ENCODE peak calls at places on chromosomes 11 and 22, in five cellular contexts. G, J, W, B and R are unnamed samples.

GRCh38 chr11:7657306-7658025 is 15.8 kb downstream of the CYB5R2 start:
- DNase-seq in W (no peak), B (peak; percentile 77), G (peak; percentile 72), J (peak; percentile 64), R (peak; percentile 58)

GRCh38 chr22:28034145-28034759 is 115.2 kb upstream of the PITPNB start:
- DNase-seq in G (no peak), J (no peak), B (no peak), W (no peak), R (no peak)

GRCh38 chr11:44842219-44842618 is 108.5 kb downstream of the TP53I11 start:
- DNase-seq in J (no peak), G (no peak), W (no peak), B (no peak), R (no peak)

GRCh38 chr11:102306817-102307814 is 10.2 kb upstream of the BIRC3 start:
- DNase-seq in J (no peak), W (no peak), B (peak; percentile 45), G (no peak), R (no peak)

GRCh38 chr22:19859861-19860510 is 5.3 kb upstream of the GNB1L start:
- DNase-seq in B (no peak), G (no peak), W (no peak), J (no peak), R (no peak)

GRCh38 chr11:1194977-1195689 is 27.7 kb upstream of the MUC5B start:
- DNase-seq in W (no peak), B (no peak), G (no peak), J (peak; percentile 4), R (no peak)

GRCh38 chr11:66676931-66677598 is 622 bp downstream of the RBM4B start:
- DNase-seq in G (no peak), J (no peak), B (no peak), W (no peak), R (no peak)

GRCh38 chr11:67630230-67630942 is 649 bp upstream of the NUDT8 start:
- DNase-seq in G (peak; percentile 99), J (peak; percentile 100), B (peak; percentile 98), W (peak; percentile 98), R (peak; percentile 97)

GRCh38 chr22:24772493-24773220 is 1.9 kb downstream of the PIWIL3 start:
- DNase-seq in J (no peak), G (no peak), W (no peak), B (peak; percentile 69), R (no peak)

GRCh38 chr11:123511037-123511870 is 81.2 kb downstream of the GRAMD1B start:
- DNase-seq in G (peak; percentile 94), J (peak; percentile 81), W (peak; percentile 71), B (peak; percentile 83), R (peak; percentile 68)

GRCh38 chr11:46127150-46127638 is 5.9 kb upstream of the PHF21A start:
- DNase-seq in J (peak; percentile 47), B (peak; percentile 91), G (peak; percentile 19), W (no peak), R (peak; percentile 83)

GRCh38 chr11:96393753-96394348 is 4.0 kb downstream of the JRKL start:
- DNase-seq in G (no peak), W (no peak), J (no peak), B (peak; percentile 43), R (peak; percentile 40)

GRCh38 chr22:48072777-48073176 is 1310.3 kb downstream of the TBC1D22A start:
- DNase-seq in J (no peak), G (no peak), W (no peak), B (no peak), R (no peak)

GRCh38 chr22:39428597-39429071 is 28.2 kb upstream of the MGAT3 start:
- DNase-seq in J (no peak), G (no peak), W (no peak), B (no peak), R (no peak)

GRCh38 chr22:44596726-44597125 is 98.7 kb upstream of the RTL6 start:
- DNase-seq in B (no peak), W (no peak), G (no peak), J (no peak), R (no peak)

GRCh38 chr11:47998345-47998732 is 18.0 kb downstream of the PTPRJ start:
- DNase-seq in J (no peak), W (no peak), G (no peak), B (no peak), R (no peak)

GRCh38 chr22:36144886-36145541 is 15.5 kb downstream of the APOL3 start:
- DNase-seq in G (peak; percentile 80), W (peak; percentile 67), B (peak; percentile 62), J (peak; percentile 52), R (peak; percentile 68)

GRCh38 chr22:20574920-20575353 is 67.5 kb downstream of the MED15 start:
- DNase-seq in B (no peak), G (no peak), W (no peak), J (peak; percentile 48), R (no peak)

GRCh38 chr11:65502274-65502851 is 3.5 kb downstream of the MALAT1 start:
- DNase-seq in W (no peak), J (no peak), G (peak; percentile 3), B (peak; percentile 63), R (peak; percentile 78)

GRCh38 chr11:65503606-65503922 is 4.7 kb downstream of the MALAT1 start:
- DNase-seq in W (no peak), J (no peak), B (no peak), G (peak; percentile 5), R (no peak)

GRCh38 chr11:65501530-65502273 is 2.9 kb downstream of the MALAT1 start:
- DNase-seq in W (no peak), B (peak; percentile 67), G (peak; percentile 16), J (no peak), R (peak; percentile 82)

GRCh38 chr11:65503923-65504670 is 5.3 kb downstream of the MALAT1 start:
- DNase-seq in G (peak; percentile 35), B (peak; percentile 70), J (no peak), W (no peak), R (no peak)

DNA sequence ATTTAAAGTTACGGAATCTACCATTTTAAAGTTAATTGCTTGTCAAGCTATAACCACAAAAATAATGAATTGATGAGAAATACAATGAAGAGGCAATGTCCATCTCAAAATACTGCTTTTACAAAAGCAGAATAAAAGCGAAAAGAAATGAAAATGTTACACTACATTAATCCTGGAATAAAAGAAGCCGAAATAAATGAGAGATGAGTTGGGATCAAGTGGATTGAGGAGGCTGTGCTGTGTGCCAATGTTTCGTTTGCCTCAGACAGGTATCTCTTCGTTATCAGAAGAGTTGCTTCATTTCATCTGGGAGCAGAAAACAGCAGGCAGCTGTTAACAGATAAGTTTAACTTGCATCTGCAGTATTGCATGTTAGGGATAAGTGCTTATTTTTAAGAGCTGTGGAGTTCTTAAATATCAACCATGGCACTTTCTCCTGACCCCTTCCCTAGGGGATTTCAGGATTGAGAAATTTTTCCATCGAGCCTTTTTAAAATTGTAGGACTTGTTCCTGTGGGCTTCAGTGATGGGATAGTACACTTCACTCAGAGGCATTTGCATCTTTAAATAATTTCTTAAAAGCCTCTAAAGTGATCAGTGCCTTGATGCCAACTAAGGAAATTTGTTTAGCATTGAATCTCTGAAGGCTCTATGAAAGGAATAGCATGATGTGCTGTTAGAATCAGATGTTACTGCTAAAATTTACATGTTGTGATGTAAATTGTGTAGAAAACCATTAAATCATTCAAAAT is 4.2 kb downstream of the MALAT1 start:
- DNase-seq in G (peak; percentile 25), J (no peak), B (peak; percentile 69), W (no peak), R (peak; percentile 87)
- TF ChIP-seq POLR2A in G (peak; percentile 89), J (peak; percentile 73), B (no peak), W (peak; percentile 30), R (peak; percentile 85)

GRCh38 chr22:42500836-42501179 is 18.8 kb downstream of the RRP7A start:
- DNase-seq in J (no peak), G (peak; percentile 32), B (no peak), W (no peak), R (no peak)

DNA sequence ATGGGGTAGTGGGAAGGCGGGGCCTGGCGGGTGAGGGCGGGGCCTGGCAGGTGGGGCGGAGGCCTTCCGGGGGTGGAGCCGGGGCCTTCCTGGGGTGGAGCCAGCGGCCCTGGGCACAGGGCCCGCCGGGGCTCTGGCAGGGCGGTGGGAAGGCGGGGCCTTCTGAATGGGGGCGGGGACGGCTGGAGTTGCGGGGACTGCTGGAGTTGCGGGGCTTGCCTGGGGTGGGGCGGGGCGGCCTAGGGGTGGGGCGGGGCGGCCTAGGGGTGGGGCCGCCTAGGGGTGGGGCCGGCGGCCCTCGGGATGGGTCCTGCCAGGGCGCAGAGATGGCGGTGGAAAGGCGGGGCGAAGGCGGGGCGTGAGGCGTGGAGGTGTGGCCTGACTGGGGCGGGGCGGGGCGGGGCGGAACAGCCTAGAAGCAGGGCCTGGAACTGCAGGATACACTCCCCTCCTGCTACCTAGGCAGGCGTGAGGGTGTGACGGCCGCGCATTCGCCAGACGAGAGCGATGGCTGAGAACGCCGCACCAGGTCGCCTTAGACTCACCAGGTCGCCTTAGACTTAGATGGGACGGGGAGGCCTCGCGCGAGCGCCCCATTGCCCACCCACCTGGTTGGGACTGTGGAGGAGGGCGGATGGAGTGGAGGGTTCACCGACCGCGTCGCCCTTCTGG is 19.3 kb downstream of the RRP7A start:
- DNase-seq in B (peak; percentile 85), W (peak; percentile 81), J (peak; percentile 92), G (peak; percentile 89), R (peak; percentile 91)
- TF ChIP-seq POLR2A in B (peak; percentile 48), W (no peak), J (peak; percentile 70), G (no peak), R (no peak)

GRCh38 chr11:111878766-111879636 is at the start of the genes CFAP68 and FDXACB1:
- DNase-seq in B (peak; percentile 98), J (peak; percentile 97), W (peak; percentile 97), G (peak; percentile 98), R (peak; percentile 99)
- TF ChIP-seq POLR2A in B (peak; percentile 18), J (peak; percentile 51), W (peak; percentile 34), G (peak; percentile 57), R (peak; percentile 89)

GRCh38 chr11:69666261-69666660 is 8.9 kb downstream of the LTO1 start:
- DNase-seq in W (no peak), G (no peak), J (no peak), B (no peak), R (no peak)

GRCh38 chr11:69669486-69669885 is 5.7 kb downstream of the LTO1 start:
- DNase-seq in W (no peak), G (no peak), B (no peak), J (no peak), R (no peak)

GRCh38 chr11:69666752-69667536 is 8.2 kb downstream of the LTO1 start:
- DNase-seq in G (no peak), B (no peak), J (no peak), W (no peak), R (no peak)

GRCh38 chr11:69665669-69666068 is 9.5 kb downstream of the LTO1 start:
- DNase-seq in B (no peak), G (no peak), W (no peak), J (no peak), R (no peak)

DNA sequence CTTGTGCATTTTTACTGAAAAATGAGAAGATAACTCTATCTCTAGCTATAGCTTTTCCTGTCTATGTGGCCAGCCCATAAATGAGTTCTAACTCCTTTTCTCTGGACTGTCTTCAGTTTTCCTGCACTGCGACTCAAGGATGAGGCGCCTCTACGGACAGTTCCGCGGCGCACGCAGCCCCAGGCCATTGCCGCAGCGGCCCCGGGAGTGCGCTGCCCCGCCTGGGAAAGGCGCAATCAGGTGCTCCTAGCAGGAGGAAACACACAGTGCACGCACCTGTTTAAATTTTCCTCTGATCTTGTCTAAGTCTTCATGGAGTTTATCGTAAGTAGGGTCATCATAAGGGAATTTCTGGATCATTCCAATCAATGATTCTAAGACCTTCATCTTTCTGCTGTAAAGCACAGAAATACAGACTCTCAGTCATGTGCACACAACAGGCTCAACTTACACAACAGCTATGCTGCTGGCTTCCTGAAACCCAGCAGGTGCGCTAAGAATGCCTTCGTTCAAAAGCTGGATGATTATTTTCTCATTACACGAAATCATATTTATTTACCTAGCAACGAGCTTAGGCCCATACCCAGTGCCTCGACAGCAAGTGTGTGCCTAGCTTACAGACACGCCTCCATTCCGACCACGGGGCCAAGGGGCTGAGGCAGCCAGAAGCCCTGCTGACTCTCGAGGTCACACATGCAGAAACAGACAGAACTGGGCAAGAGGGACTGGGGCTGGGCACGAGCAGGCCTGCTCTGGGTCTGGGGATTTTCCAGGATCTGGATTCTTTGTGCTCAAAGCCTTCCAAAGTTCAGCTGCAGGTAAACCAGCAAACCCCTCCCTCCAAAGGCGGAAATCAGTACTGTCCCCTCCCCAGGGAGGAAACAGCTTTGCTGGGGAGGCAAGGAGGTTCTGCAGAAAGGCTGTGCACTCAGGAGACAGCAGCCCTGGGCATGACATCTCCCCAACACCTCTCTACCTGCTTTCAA is 7.2 kb downstream of the LTO1 start:
- DNase-seq in W (no peak), B (no peak), J (no peak), G (peak; percentile 79), R (no peak)
- TF ChIP-seq POLR2A in W (no peak), B (no peak), J (no peak), G (no peak), R (no peak)